ENCODE peak calls at places on chromosomes 16 and 17, in seven cellular contexts. Q is body of pancreas; M is NCI-H1048; Y is DMS153; P is activated CD8-positive, alpha-beta memory T cell treated with anti-CD3 and anti-CD28 coated beads for 1 hour; F is amniotic stem cell; G is neural progenitor cell. Z is an unnamed sample.

GRCh38 chr17:8451937-8452614 is 16.4 kb downstream of the NDEL1 start:
- DNase-seq in G (no peak), Y (no peak), Q (no peak), F (no peak), P (no peak), M (no peak), Z (no peak)

GRCh38 chr16:11095935-11096334 is 151.6 kb downstream of the CLEC16A start:
- DNase-seq in G (no peak), P (no peak), F (no peak), Y (no peak), Q (no peak), M (no peak), Z (no peak)

GRCh38 chr17:31068291-31068690 is 26.5 kb upstream of the NF1 start:
- DNase-seq in G (peak), F (no peak), M (no peak), Y (peak), Q (no peak), P (no peak), Z (peak)

GRCh38 chr16:66904846-66905632 is 13.6 kb downstream of the CDH16 start:
- DNase-seq in Y (no peak), Q (no peak), F (no peak), P (no peak), M (no peak), G (no peak), Z (no peak)

GRCh38 chr17:32487460-32488176 is 825 bp downstream of the CDK5R1 start:
- DNase-seq in Q (no peak), P (no peak), Y (no peak), G (peak), F (no peak), M (no peak), Z (peak)

GRCh38 chr17:45149669-45150603 is 1.7 kb downstream of the HEXIM1 start:
- DNase-seq in F (no peak), G (peak), M (no peak), P (no peak), Y (peak), Q (peak), Z (peak)

GRCh38 chr17:20920813-20921199 is 122.0 kb downstream of the USP22 start:
- DNase-seq in Y (no peak), G (no peak), F (no peak), M (no peak), P (no peak), Q (no peak), Z (no peak)

GRCh38 chr17:48752399-48753288 is 24.1 kb upstream of the HOXB13 start:
- DNase-seq in F (no peak), P (no peak), Y (no peak), M (no peak), G (no peak), Q (no peak), Z (peak)

GRCh38 chr17:48413613-48414405 is 16.2 kb downstream of the SKAP1 start:
- DNase-seq in Y (peak), M (no peak), P (no peak), F (no peak), Q (no peak), G (no peak), Z (no peak)

GRCh38 chr17:76566613-76566943 is 19.1 kb downstream of the ST6GALNAC2 start:
- DNase-seq in M (no peak), Y (no peak), Q (no peak), G (no peak), F (no peak), P (no peak), Z (no peak)

GRCh38 chr16:70412385-70412784 is 26.5 kb downstream of the ST3GAL2 start:
- DNase-seq in Q (no peak), Y (no peak), F (no peak), M (no peak), P (no peak), G (no peak), Z (no peak)

GRCh38 chr16:57807968-57808528 is 5.8 kb upstream of the KIFC3 start:
- DNase-seq in Y (peak), F (peak), M (peak), P (no peak), G (peak), Q (peak), Z (peak)